ENCODE peak calls at places on chromosomes 4 and X, in eight cellular contexts. Z, E, U, W, T, Q, D and K are unnamed samples.

GRCh38 chrX:19827088-19827487 is 60.3 kb downstream of the SH3KBP1 start:
- DNase-seq in E (no peak), W (no peak), T (no peak), U (no peak), Z (no peak), Q (no peak), D (no peak), K (no peak)

GRCh38 chr4:5165419-5166369 is 114.4 kb downstream of the STK32B start:
- DNase-seq in T (no peak), Z (no peak), W (no peak), D (peak), U (peak), E (no peak), Q (no peak), K (peak)

GRCh38 chr4:25835384-25835783 is 27.4 kb downstream of the SEL1L3 start:
- DNase-seq in Q (no peak), E (no peak), U (no peak), D (no peak), Z (no peak), W (no peak), T (no peak), K (no peak)

GRCh38 chr4:16952462-16952871 is 54.0 kb upstream of the LDB2 start:
- DNase-seq in T (no peak), E (no peak), Q (no peak), W (no peak), U (peak), D (no peak), Z (no peak), K (peak)

GRCh38 chr4:38150766-38151165 is 190.6 kb downstream of the PTTG2 start:
- DNase-seq in T (no peak), Q (no peak), W (no peak), E (no peak), D (no peak), U (no peak), Z (no peak), K (peak)

GRCh38 chrX:26070882-26071281 is 67.3 kb upstream of the MAGEB18 start:
- DNase-seq in U (no peak), T (no peak), W (no peak), Z (no peak), E (no peak), D (no peak), Q (no peak), K (no peak)

GRCh38 chrX:112672788-112673560 is 6.8 kb downstream of the LHFPL1 start:
- DNase-seq in E (no peak), D (no peak), U (no peak), W (no peak), Z (no peak), Q (no peak), T (no peak), K (no peak)

GRCh38 chr4:177478496-177478895 is 36.3 kb upstream of the AGA start:
- DNase-seq in U (no peak), Q (no peak), T (no peak), E (no peak), W (no peak), D (no peak), Z (no peak), K (no peak)

GRCh38 chr4:10816571-10816970 is 132.0 kb upstream of the CLNK start:
- DNase-seq in W (no peak), U (no peak), Z (no peak), Q (no peak), T (no peak), D (no peak), E (no peak), K (no peak)

GRCh38 chr4:119493419-119493818 is 135.2 kb downstream of the PDE5A start:
- DNase-seq in Q (no peak), W (no peak), D (no peak), E (peak), T (no peak), U (no peak), Z (no peak), K (no peak)
- TF ChIP-seq CTCF in Q (no peak), W (no peak), D (peak), E (no peak), T (no peak), U (no peak), Z (peak), K (no peak)

GRCh38 chr4:8402181-8402597 is 38.3 kb downstream of the ACOX3 start:
- DNase-seq in E (no peak), Z (no peak), W (no peak), T (no peak), U (no peak), D (no peak), Q (no peak), K (no peak)
- TF ChIP-seq CTCF in E (no peak), Z (no peak), W (no peak), T (no peak), U (no peak), D (no peak), Q (no peak), K (no peak)

GRCh38 chrX:24464836-24465523 is at the start of gene PDK3:
- DNase-seq in Q (peak), E (peak), W (peak), D (peak), T (peak), Z (peak), U (peak), K (peak)
- TF ChIP-seq CTCF in Q (no peak), E (no peak), W (no peak), D (no peak), T (no peak), Z (no peak), U (no peak), K (no peak)

GRCh38 chrX:69538321-69538876 is 34.3 kb downstream of the NALF2 start:
- DNase-seq in U (peak), E (peak), T (peak), D (peak), Z (peak), Q (peak), W (peak), K (peak)
- TF ChIP-seq CTCF in U (peak), E (peak), T (peak), D (peak), Z (peak), Q (peak), W (peak), K (peak)